ENCODE peak calls at places on chromosomes 6 and 20, in four cellular contexts. Y is right lobe of liver, W is tibial nerve, H is esophagus muscularis mucosa. J is an unnamed sample.

GRCh38 chr6:70834520-70834919 is 122.3 kb downstream of the B3GAT2 start:
- DNase-seq in Y (no peak), W (no peak), H (no peak), J (no peak)

GRCh38 chr6:168718821-168719475 is 278.0 kb downstream of the SMOC2 start:
- DNase-seq in Y (no peak), W (no peak), H (peak; percentile 90), J (no peak)

GRCh38 chr20:5020760-5021159 is 19.4 kb upstream of the SLC23A2 start:
- DNase-seq in Y (no peak), W (no peak), H (no peak), J (no peak)

GRCh38 chr20:36728986-36729385 is 16.9 kb downstream of the NDRG3 start:
- DNase-seq in Y (no peak), W (no peak), H (no peak), J (no peak)

GRCh38 chr6:55379486-55379885 is 52.2 kb downstream of the GFRAL start:
- DNase-seq in Y (no peak), W (no peak), H (no peak), J (no peak)

GRCh38 chr6:143139239-143139784 is 78.6 kb downstream of the AIG1 start:
- DNase-seq in Y (no peak), W (no peak), H (no peak), J (no peak)

GRCh38 chr20:3276400-3277015 is 37.5 kb upstream of the SLC4A11 start:
- DNase-seq in Y (no peak), W (no peak), H (no peak), J (no peak)

GRCh38 chr6:70547313-70547712 is 19.4 kb upstream of the SDHAF4 start:
- DNase-seq in Y (no peak), W (no peak), H (no peak), J (no peak)

GRCh38 chr6:51299649-51300380 is 481.1 kb downstream of the TFAP2B start:
- DNase-seq in Y (no peak), W (no peak), H (no peak), J (no peak)

GRCh38 chr6:43277643-43278523 is 20.2 kb upstream of the SLC22A7 start:
- DNase-seq in Y (peak; percentile 82), W (no peak), H (no peak), J (no peak)

GRCh38 chr6:93036835-93037234 is 382.5 kb downstream of the EPHA7 start:
- DNase-seq in Y (no peak), W (no peak), H (no peak), J (no peak)

GRCh38 chr20:56350842-56351241 is 7.9 kb upstream of the FAM210B start:
- DNase-seq in Y (no peak), W (no peak), H (no peak), J (no peak)

GRCh38 chr6:49416195-49416594 is 46.9 kb downstream of the MMUT start:
- DNase-seq in Y (no peak), W (no peak), H (no peak), J (no peak)

GRCh38 chr6:31272431-31272830 is 539 bp upstream of the HLA-C start:
- DNase-seq in Y (no peak), W (no peak), H (no peak), J (no peak)

GRCh38 chr6:139545474-139546116 is 171.1 kb upstream of the CITED2 start:
- DNase-seq in Y (no peak), W (no peak), H (no peak), J (no peak)

GRCh38 chr6:38272222-38272621 is 367.5 kb downstream of the BTBD9 start:
- DNase-seq in Y (no peak), W (no peak), H (no peak), J (no peak)

GRCh38 chr20:949717-950116 is 33.6 kb upstream of the ANGPT4 start:
- DNase-seq in Y (peak; percentile 18), W (no peak), H (no peak), J (no peak)

GRCh38 chr20:54657268-54657826 is 182.0 kb downstream of the DOK5 start:
- DNase-seq in Y (no peak), W (no peak), H (no peak), J (no peak)

GRCh38 chr20:20687319-20687718 is 25.1 kb downstream of the RALGAPA2 start:
- DNase-seq in Y (no peak), W (no peak), H (no peak), J (no peak)

DNA sequence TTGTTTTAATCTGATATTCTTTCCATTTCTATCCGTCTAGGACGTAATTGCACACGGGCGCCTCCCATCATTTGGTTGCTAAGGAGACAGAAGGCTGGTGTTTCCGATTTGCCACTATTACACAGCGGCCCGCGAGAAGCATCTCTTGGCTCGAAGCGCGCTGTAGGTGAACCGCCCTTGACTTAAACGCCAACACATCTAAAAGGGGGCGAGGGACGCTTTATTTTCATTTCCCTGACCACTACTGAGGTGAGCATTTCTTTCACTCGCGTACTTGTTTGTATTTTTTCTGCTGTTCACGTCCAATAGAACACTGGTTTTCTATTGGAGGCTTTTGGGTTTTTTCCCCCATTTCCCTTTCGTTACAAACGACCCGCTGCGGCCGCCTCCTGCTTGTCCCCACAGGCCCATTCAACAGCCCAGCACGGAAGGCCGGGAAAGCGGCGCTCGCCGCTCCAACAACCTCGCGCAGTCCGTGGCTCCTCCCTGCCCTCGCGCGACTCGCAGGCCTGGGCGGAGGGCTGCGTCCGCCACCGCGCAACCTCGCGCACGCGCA is 505 bp upstream of the WRNIP1 start:
- DNase-seq in Y (peak; percentile 63), W (no peak), H (no peak), J (no peak)
- TF ChIP-seq POLR2A in Y (no peak), W (no peak), H (no peak), J (no peak)

DNA sequence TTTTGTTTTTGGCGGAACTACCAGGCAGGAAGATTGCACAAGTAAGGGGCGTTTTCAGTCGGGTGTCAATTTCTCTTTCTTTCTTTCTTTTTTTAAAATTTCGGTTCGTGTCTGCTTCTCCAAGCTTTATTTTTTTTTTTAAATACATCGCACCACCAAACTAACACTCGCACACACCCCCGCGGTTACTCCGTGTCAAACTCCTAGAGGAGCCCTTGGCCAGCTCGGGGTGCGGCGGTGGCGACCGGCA is 338 bp downstream of the UTRN start:
- DNase-seq in Y (no peak), W (no peak), H (no peak), J (no peak)
- TF ChIP-seq POLR2A in Y (no peak), W (no peak), H (no peak), J (no peak)

GRCh38 chr20:51531712-51532456 is 10.6 kb downstream of the NFATC2 start:
- DNase-seq in Y (no peak), W (no peak), H (no peak), J (no peak)

GRCh38 chr20:51533291-51534172 is 9.0 kb downstream of the NFATC2 start:
- DNase-seq in Y (no peak), W (no peak), H (no peak), J (no peak)

GRCh38 chr20:51534764-51535386 is 7.6 kb downstream of the NFATC2 start:
- DNase-seq in Y (no peak), W (no peak), H (no peak), J (no peak)

GRCh38 chr20:51531141-51531710 is 11.3 kb downstream of the NFATC2 start:
- DNase-seq in Y (no peak), W (no peak), H (no peak), J (no peak)

GRCh38 chr20:51532577-51533191 is 9.8 kb downstream of the NFATC2 start:
- DNase-seq in Y (no peak), W (no peak), H (no peak), J (no peak)
- TF ChIP-seq POLR2A in Y (no peak), W (no peak), H (no peak), J (no peak)

GRCh38 chr6:27512525-27512924 is 39.6 kb upstream of the ZNF184 start:
- DNase-seq in Y (no peak), W (no peak), H (no peak), J (no peak)
- TF ChIP-seq POLR2A in Y (no peak), W (no peak), H (no peak), J (no peak)

DNA sequence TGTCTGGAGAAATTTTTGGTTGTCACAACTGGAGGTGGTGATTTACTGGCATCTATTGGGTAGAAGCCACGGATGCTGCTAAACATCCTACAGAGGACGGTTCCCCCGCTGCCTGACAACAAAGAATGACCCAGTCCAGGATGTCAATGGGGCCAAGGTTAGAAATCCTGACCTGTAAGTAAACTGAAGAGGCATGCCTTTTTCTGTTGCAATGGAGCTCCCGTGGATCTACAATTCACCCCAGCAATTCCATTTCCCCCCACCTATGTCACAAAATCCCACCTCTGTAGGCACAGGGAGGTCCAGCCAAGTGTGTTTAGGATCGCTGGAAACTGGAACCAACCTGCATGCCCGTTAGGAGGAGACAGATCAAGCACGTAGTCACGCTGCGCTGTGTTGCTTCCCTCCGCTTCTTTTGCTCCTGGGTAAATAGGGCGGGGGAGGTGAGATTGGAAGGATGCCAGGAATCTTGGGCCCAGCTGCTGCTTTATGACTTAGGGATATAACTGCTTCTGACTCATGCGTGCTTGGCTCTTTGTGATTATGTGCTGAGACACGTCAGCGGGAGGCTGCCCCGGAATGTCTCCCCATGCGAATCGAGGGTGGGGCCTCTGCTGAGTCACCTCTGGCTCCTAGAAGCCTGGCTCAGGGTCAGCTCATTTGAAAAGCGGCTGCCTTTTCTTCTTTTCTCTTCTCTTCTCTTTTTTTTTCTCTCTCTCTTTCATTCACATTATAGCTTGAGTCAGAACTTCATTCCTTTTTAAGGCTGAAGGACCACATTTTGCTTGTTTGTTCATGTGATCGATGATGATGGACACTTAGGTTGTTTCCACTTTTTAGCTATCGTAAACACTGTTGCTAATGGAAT is 12.4 kb upstream of the PEDS1 start:
- DNase-seq in Y (peak; percentile 94), W (peak; percentile 95), H (peak; percentile 99), J (peak; percentile 95)
- TF ChIP-seq POLR2A in Y (peak; percentile 46), W (peak; percentile 45), H (peak; percentile 11), J (no peak)

DNA sequence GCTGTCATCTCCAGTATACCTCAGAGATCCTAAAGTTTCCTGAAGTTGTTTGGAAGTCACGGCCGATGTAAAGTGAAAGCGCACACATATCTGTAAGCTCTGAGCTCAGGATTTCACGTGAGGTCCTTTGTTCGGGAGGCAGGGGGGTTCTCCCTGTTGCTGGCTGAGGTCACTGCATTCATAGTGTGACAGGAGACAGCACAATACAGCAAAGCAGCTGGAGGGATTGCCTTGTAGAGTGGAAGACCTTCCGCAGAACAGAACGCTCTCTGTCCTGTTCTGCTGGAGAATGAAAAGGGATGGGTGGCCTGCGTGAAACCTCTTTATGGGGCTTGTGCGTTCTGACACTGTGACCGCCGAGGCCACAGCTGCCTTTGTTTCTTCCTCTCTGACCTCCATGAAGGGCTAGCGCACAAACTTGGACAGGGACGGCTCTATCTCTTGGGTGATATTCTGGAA is 13.4 kb upstream of the SERPINB1 start:
- DNase-seq in Y (no peak), W (no peak), H (no peak), J (no peak)
- TF ChIP-seq POLR2A in Y (no peak), W (no peak), H (no peak), J (no peak)

GRCh38 chr20:17391108-17391771 is 139.9 kb downstream of the BFSP1 start:
- DNase-seq in Y (no peak), W (no peak), H (no peak), J (no peak)
- TF ChIP-seq POLR2A in Y (no peak), W (no peak), H (no peak), J (no peak)

J was measured in stomach.